ENCODE peak calls at places on chromosome 19, in seven cellular contexts. One of them, this sample, is unnamed.

GRCh38 chr19:8487137-8487851 is 15.1 kb downstream of the PRAM1 start:
- DNase-seq in left lung: peak
- DNase-seq in lower leg skin: no peak
- DNase-seq in epithelial cell of esophagus: no peak
- DNase-seq in gastrocnemius medialis: peak
- DNase-seq in WERI-Rb-1: no peak
- DNase-seq in HFF-Myc: no peak
- DNase-seq in this sample: no peak

GRCh38 chr19:49333426-49334288 is 1.5 kb upstream of the CD37 start:
- DNase-seq in left lung: peak
- DNase-seq in lower leg skin: no peak
- DNase-seq in epithelial cell of esophagus: peak
- DNase-seq in gastrocnemius medialis: no peak
- DNase-seq in WERI-Rb-1: no peak
- DNase-seq in HFF-Myc: no peak
- DNase-seq in this sample: peak

GRCh38 chr19:29942404-29943261 is 594 bp downstream of the URI1 start:
- DNase-seq in left lung: peak
- DNase-seq in lower leg skin: no peak
- DNase-seq in epithelial cell of esophagus: peak
- DNase-seq in gastrocnemius medialis: peak
- DNase-seq in WERI-Rb-1: peak
- DNase-seq in HFF-Myc: no peak
- DNase-seq in this sample: no peak

GRCh38 chr19:39398297-39398864 is 7.2 kb downstream of the MED29 start:
- DNase-seq in left lung: peak
- DNase-seq in lower leg skin: peak
- DNase-seq in epithelial cell of esophagus: peak
- DNase-seq in gastrocnemius medialis: peak
- DNase-seq in WERI-Rb-1: no peak
- DNase-seq in HFF-Myc: no peak
- DNase-seq in this sample: no peak

GRCh38 chr19:38386300-38386967 is 1.4 kb downstream of the GGN start:
- DNase-seq in left lung: peak
- DNase-seq in lower leg skin: no peak
- DNase-seq in epithelial cell of esophagus: no peak
- DNase-seq in gastrocnemius medialis: peak
- DNase-seq in WERI-Rb-1: no peak
- DNase-seq in HFF-Myc: no peak
- DNase-seq in this sample: no peak

GRCh38 chr19:15195381-15195964 is 5.3 kb downstream of the NOTCH3 start:
- DNase-seq in left lung: peak
- DNase-seq in lower leg skin: peak
- DNase-seq in epithelial cell of esophagus: peak
- DNase-seq in gastrocnemius medialis: no peak
- DNase-seq in WERI-Rb-1: peak
- DNase-seq in HFF-Myc: no peak
- DNase-seq in this sample: peak

GRCh38 chr19:3034845-3035541 is 5.9 kb upstream of the TLE2 start:
- DNase-seq in left lung: no peak
- DNase-seq in lower leg skin: no peak
- DNase-seq in epithelial cell of esophagus: peak
- DNase-seq in gastrocnemius medialis: no peak
- DNase-seq in WERI-Rb-1: peak
- DNase-seq in HFF-Myc: peak
- DNase-seq in this sample: no peak

GRCh38 chr19:34365463-34366401 is 736 bp downstream of the GPI start:
- DNase-seq in left lung: peak
- DNase-seq in lower leg skin: no peak
- DNase-seq in epithelial cell of esophagus: peak
- DNase-seq in gastrocnemius medialis: peak
- DNase-seq in WERI-Rb-1: peak
- DNase-seq in HFF-Myc: no peak
- DNase-seq in this sample: no peak

GRCh38 chr19:12293771-12294307 is 844 bp downstream of the ZNF44 start:
- DNase-seq in left lung: peak
- DNase-seq in lower leg skin: peak
- DNase-seq in epithelial cell of esophagus: peak
- DNase-seq in gastrocnemius medialis: peak
- DNase-seq in WERI-Rb-1: peak
- DNase-seq in HFF-Myc: no peak
- DNase-seq in this sample: peak

GRCh38 chr19:12034610-12035009 is 869 bp downstream of the ZNF433 start:
- DNase-seq in left lung: no peak
- DNase-seq in lower leg skin: no peak
- DNase-seq in epithelial cell of esophagus: no peak
- DNase-seq in gastrocnemius medialis: no peak
- DNase-seq in WERI-Rb-1: peak
- DNase-seq in HFF-Myc: no peak
- DNase-seq in this sample: no peak

GRCh38 chr19:8973501-8974091 is 36.6 kb downstream of the MUC16 start:
- DNase-seq in left lung: no peak
- DNase-seq in lower leg skin: no peak
- DNase-seq in epithelial cell of esophagus: peak
- DNase-seq in gastrocnemius medialis: no peak
- DNase-seq in WERI-Rb-1: no peak
- DNase-seq in HFF-Myc: no peak
- DNase-seq in this sample: no peak

GRCh38 chr19:45442927-45443461 is 19.3 kb upstream of the ERCC1 start:
- DNase-seq in left lung: peak
- DNase-seq in lower leg skin: no peak
- DNase-seq in epithelial cell of esophagus: peak
- DNase-seq in gastrocnemius medialis: peak
- DNase-seq in WERI-Rb-1: peak
- DNase-seq in HFF-Myc: no peak
- DNase-seq in this sample: no peak

GRCh38 chr19:18294467-18294864 is 13.0 kb upstream of the JUND start:
- DNase-seq in left lung: peak
- DNase-seq in lower leg skin: peak
- DNase-seq in epithelial cell of esophagus: peak
- DNase-seq in gastrocnemius medialis: no peak
- DNase-seq in WERI-Rb-1: no peak
- DNase-seq in HFF-Myc: no peak
- DNase-seq in this sample: no peak

GRCh38 chr19:14686411-14686810 is 3.4 kb upstream of the ZNF333 start:
- DNase-seq in left lung: no peak
- DNase-seq in lower leg skin: no peak
- DNase-seq in epithelial cell of esophagus: peak
- DNase-seq in gastrocnemius medialis: no peak
- DNase-seq in WERI-Rb-1: peak
- DNase-seq in HFF-Myc: no peak
- DNase-seq in this sample: no peak

GRCh38 chr19:32287811-32288227 is 57.6 kb upstream of the ZNF507 start:
- DNase-seq in left lung: no peak
- DNase-seq in lower leg skin: peak
- DNase-seq in epithelial cell of esophagus: peak
- DNase-seq in gastrocnemius medialis: peak
- DNase-seq in WERI-Rb-1: peak
- DNase-seq in HFF-Myc: peak
- DNase-seq in this sample: no peak

GRCh38 chr19:32291876-32292275 is 53.5 kb upstream of the ZNF507 start:
- DNase-seq in left lung: no peak
- DNase-seq in lower leg skin: no peak
- DNase-seq in epithelial cell of esophagus: no peak
- DNase-seq in gastrocnemius medialis: no peak
- DNase-seq in WERI-Rb-1: no peak
- DNase-seq in HFF-Myc: no peak
- DNase-seq in this sample: no peak

GRCh38 chr19:32289566-32290210 is 55.7 kb upstream of the ZNF507 start:
- DNase-seq in left lung: no peak
- DNase-seq in lower leg skin: no peak
- DNase-seq in epithelial cell of esophagus: no peak
- DNase-seq in gastrocnemius medialis: no peak
- DNase-seq in WERI-Rb-1: no peak
- DNase-seq in HFF-Myc: no peak
- DNase-seq in this sample: no peak

DNA sequence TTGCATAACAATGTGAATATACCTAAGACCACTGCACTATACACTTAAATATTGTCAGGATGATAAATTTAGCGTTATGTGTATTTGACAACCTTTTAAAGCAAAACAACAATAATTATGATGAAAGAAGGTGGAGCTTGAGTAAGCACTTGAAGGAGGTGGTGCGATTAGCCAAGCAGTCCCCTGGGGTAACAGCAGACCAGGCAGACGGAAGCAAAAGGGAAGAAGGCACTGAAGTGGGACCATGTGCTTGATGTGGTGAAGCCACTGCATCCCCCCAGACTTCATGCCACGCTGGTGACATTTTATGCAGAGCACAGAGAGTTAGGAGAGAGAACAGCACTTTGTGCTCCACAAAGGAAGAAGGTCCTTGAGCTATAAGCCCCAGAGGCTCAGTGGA is 58.3 kb upstream of the ZNF507 start:
- DNase-seq in left lung: no peak
- DNase-seq in lower leg skin: no peak
- DNase-seq in epithelial cell of esophagus: no peak
- DNase-seq in gastrocnemius medialis: no peak
- DNase-seq in WERI-Rb-1: no peak
- DNase-seq in HFF-Myc: no peak
- DNase-seq in this sample: no peak
- H3K4me3 ChIP-seq in left lung: no peak
- H3K4me3 ChIP-seq in lower leg skin: no peak
- H3K4me3 ChIP-seq in epithelial cell of esophagus: no peak
- H3K4me3 ChIP-seq in gastrocnemius medialis: no peak
- H3K4me3 ChIP-seq in WERI-Rb-1: no peak
- H3K4me3 ChIP-seq in HFF-Myc: no peak
- H3K4me3 ChIP-seq in this sample: no peak

GRCh38 chr19:10339380-10339960 is at the start of gene ICAM3:
- DNase-seq in left lung: peak
- DNase-seq in lower leg skin: no peak
- DNase-seq in epithelial cell of esophagus: no peak
- DNase-seq in gastrocnemius medialis: no peak
- DNase-seq in WERI-Rb-1: no peak
- DNase-seq in HFF-Myc: no peak
- DNase-seq in this sample: no peak
- H3K4me3 ChIP-seq in left lung: peak
- H3K4me3 ChIP-seq in lower leg skin: no peak
- H3K4me3 ChIP-seq in epithelial cell of esophagus: no peak
- H3K4me3 ChIP-seq in gastrocnemius medialis: no peak
- H3K4me3 ChIP-seq in WERI-Rb-1: no peak
- H3K4me3 ChIP-seq in HFF-Myc: no peak
- H3K4me3 ChIP-seq in this sample: no peak

GRCh38 chr19:7326105-7326877 is 22.4 kb upstream of the ARHGEF18 start:
- DNase-seq in left lung: no peak
- DNase-seq in lower leg skin: no peak
- DNase-seq in epithelial cell of esophagus: no peak
- DNase-seq in gastrocnemius medialis: no peak
- DNase-seq in WERI-Rb-1: peak
- DNase-seq in HFF-Myc: no peak
- DNase-seq in this sample: no peak
- H3K4me3 ChIP-seq in left lung: no peak
- H3K4me3 ChIP-seq in lower leg skin: no peak
- H3K4me3 ChIP-seq in epithelial cell of esophagus: no peak
- H3K4me3 ChIP-seq in gastrocnemius medialis: no peak
- H3K4me3 ChIP-seq in WERI-Rb-1: no peak
- H3K4me3 ChIP-seq in HFF-Myc: no peak
- H3K4me3 ChIP-seq in this sample: no peak

GRCh38 chr19:10416083-10416379 is 4.3 kb upstream of the PDE4A start:
- DNase-seq in left lung: no peak
- DNase-seq in lower leg skin: no peak
- DNase-seq in epithelial cell of esophagus: no peak
- DNase-seq in gastrocnemius medialis: no peak
- DNase-seq in WERI-Rb-1: no peak
- DNase-seq in HFF-Myc: no peak
- DNase-seq in this sample: no peak

GRCh38 chr19:10416380-10417257 is 3.7 kb upstream of the PDE4A start:
- DNase-seq in left lung: peak
- DNase-seq in lower leg skin: peak
- DNase-seq in epithelial cell of esophagus: peak
- DNase-seq in gastrocnemius medialis: peak
- DNase-seq in WERI-Rb-1: peak
- DNase-seq in HFF-Myc: no peak
- DNase-seq in this sample: peak

GRCh38 chr19:10408511-10409291 is 5.4 kb upstream of the CDC37 start:
- DNase-seq in left lung: peak
- DNase-seq in lower leg skin: no peak
- DNase-seq in epithelial cell of esophagus: no peak
- DNase-seq in gastrocnemius medialis: no peak
- DNase-seq in WERI-Rb-1: peak
- DNase-seq in HFF-Myc: no peak
- DNase-seq in this sample: no peak

GRCh38 chr19:10407102-10407501 is 3.8 kb upstream of the CDC37 start:
- DNase-seq in left lung: no peak
- DNase-seq in lower leg skin: no peak
- DNase-seq in epithelial cell of esophagus: no peak
- DNase-seq in gastrocnemius medialis: no peak
- DNase-seq in WERI-Rb-1: no peak
- DNase-seq in HFF-Myc: no peak
- DNase-seq in this sample: no peak

GRCh38 chr19:10412257-10412977 is 7.9 kb upstream of the PDE4A start:
- DNase-seq in left lung: no peak
- DNase-seq in lower leg skin: no peak
- DNase-seq in epithelial cell of esophagus: no peak
- DNase-seq in gastrocnemius medialis: no peak
- DNase-seq in WERI-Rb-1: no peak
- DNase-seq in HFF-Myc: no peak
- DNase-seq in this sample: no peak
- H3K4me3 ChIP-seq in left lung: no peak
- H3K4me3 ChIP-seq in lower leg skin: no peak
- H3K4me3 ChIP-seq in epithelial cell of esophagus: no peak
- H3K4me3 ChIP-seq in gastrocnemius medialis: no peak
- H3K4me3 ChIP-seq in WERI-Rb-1: no peak
- H3K4me3 ChIP-seq in HFF-Myc: no peak
- H3K4me3 ChIP-seq in this sample: no peak

This sample was measured in breast epithelium.